ENCODE peak calls at places on chromosomes 5 and 9, in four cellular contexts. X is MG63, N is germinal center, U is H1. B is an unnamed sample.

GRCh38 chr9:134375430-134376385 is 49.5 kb downstream of the RXRA start:
- DNase-seq in X (peak; percentile 73), N (no peak), U (no peak), B (no peak)

GRCh38 chr9:118522093-118523028 is 818.2 kb downstream of the TLR4 start:
- DNase-seq in X (peak; percentile 37), N (peak; percentile 11), U (peak; percentile 78), B (peak; percentile 20)

GRCh38 chr5:130189961-130190360 is 285.7 kb downstream of the CHSY3 start:
- DNase-seq in X (no peak), N (no peak), U (no peak), B (no peak)

GRCh38 chr9:89494199-89494598 is 3.7 kb downstream of the SEMA4D start:
- DNase-seq in X (no peak), N (no peak), U (no peak), B (no peak)

GRCh38 chr5:66406761-66407289 is 189.4 kb upstream of the MAST4 start:
- DNase-seq in X (no peak), N (no peak), U (no peak), B (no peak)

GRCh38 chr5:1349246-1349645 is 4.3 kb upstream of the CLPTM1L start:
- DNase-seq in X (no peak), N (no peak), U (no peak), B (no peak)

GRCh38 chr9:21779397-21779796 is 23.0 kb upstream of the MTAP start:
- DNase-seq in X (peak; percentile 84), N (no peak), U (no peak), B (no peak)

GRCh38 chr9:134163374-134164196 is 779 bp downstream of the RNU6ATAC start:
- DNase-seq in X (no peak), N (peak; percentile 55), U (no peak), B (no peak)

GRCh38 chr5:177966839-177967167 is 29.2 kb downstream of the PROP1 start:
- DNase-seq in X (no peak), N (no peak), U (no peak), B (no peak)

GRCh38 chr5:77167695-77168111 is 42.8 kb upstream of the PDE8B start:
- DNase-seq in X (peak; percentile 35), N (no peak), U (no peak), B (peak; percentile 45)

GRCh38 chr9:131397100-131397790 is 3.4 kb downstream of the PRRC2B start:
- DNase-seq in X (no peak), N (no peak), U (no peak), B (no peak)

GRCh38 chr5:139709587-139710369 is 61.6 kb downstream of the CXXC5 start:
- DNase-seq in X (no peak), N (peak; percentile 59), U (no peak), B (no peak)

GRCh38 chr9:13140843-13141592 is 138.5 kb downstream of the MPDZ start:
- DNase-seq in X (no peak), N (no peak), U (no peak), B (no peak)

GRCh38 chr9:3730527-3730926 is 204.7 kb upstream of the RFX3 start:
- DNase-seq in X (no peak), N (no peak), U (no peak), B (no peak)

GRCh38 chr9:114759512-114759911 is 46.3 kb downstream of the TNFSF15 start:
- DNase-seq in X (no peak), N (no peak), U (no peak), B (no peak)

GRCh38 chr9:9214052-9214451 is 1398.8 kb downstream of the PTPRD start:
- DNase-seq in X (no peak), N (no peak), U (no peak), B (no peak)

GRCh38 chr9:15277400-15278137 is 29.4 kb downstream of the TTC39B start:
- DNase-seq in X (no peak), N (no peak), U (no peak), B (no peak)

GRCh38 chr9:122860319-122861142 is 32.1 kb upstream of the PDCL start:
- DNase-seq in X (no peak), N (no peak), U (no peak), B (no peak)

GRCh38 chr5:139985290-139985689 is 57.8 kb downstream of the NRG2 start:
- DNase-seq in X (peak; percentile 44), N (no peak), U (no peak), B (no peak)

GRCh38 chr5:164204338-164204946 is 699.0 kb downstream of the MAT2B start:
- DNase-seq in X (peak; percentile 69), N (no peak), U (no peak), B (peak; percentile 65)

GRCh38 chr5:106985174-106985573 is 685.6 kb downstream of the EFNA5 start:
- DNase-seq in X (no peak), N (no peak), U (no peak), B (no peak)

GRCh38 chr5:106380736-106381135 is 1290.0 kb downstream of the EFNA5 start:
- DNase-seq in X (no peak), N (no peak), U (no peak), B (peak; percentile 39)

GRCh38 chr9:93658184-93658925 is 82.0 kb downstream of the PHF2 start:
- DNase-seq in X (no peak), N (no peak), U (no peak), B (no peak)

GRCh38 chr5:41968153-41968723 is 43.2 kb downstream of the FBXO4 start:
- DNase-seq in X (no peak), N (no peak), U (no peak), B (no peak)

B was measured in fibroblast of the conjunctiva.